ENCODE peak calls at places on chromosomes 11 and 22, in eight cellular contexts. J, R, U, Z, B, M, S and F are unnamed samples.

GRCh38 chr11:72633068-72633467 is 41.2 kb downstream of the PDE2A start:
- DNase-seq in J (no peak), R (no peak), U (no peak), Z (no peak), B (no peak), M (no peak), S (no peak), F (no peak)

GRCh38 chr11:35683728-35684339 is 21.3 kb downstream of the TRIM44 start:
- DNase-seq in J (no peak), R (no peak), U (no peak), Z (no peak), B (no peak), M (no peak), S (no peak), F (no peak)

GRCh38 chr11:6742260-6742659 is 29.5 kb downstream of the OR2AG2 start:
- DNase-seq in J (no peak), R (no peak), U (no peak), Z (no peak), B (no peak), M (no peak), S (no peak), F (no peak)

GRCh38 chr11:28606930-28607329 is 498.7 kb downstream of the METTL15 start:
- DNase-seq in J (peak), R (peak), U (no peak), Z (no peak), B (no peak), M (no peak), S (no peak), F (no peak)

GRCh38 chr11:13140873-13141655 is 131.9 kb downstream of the RASSF10 start:
- DNase-seq in J (peak), R (no peak), U (no peak), Z (no peak), B (no peak), M (no peak), S (no peak), F (peak)

GRCh38 chr11:72643547-72643946 is 30.7 kb downstream of the PDE2A start:
- DNase-seq in J (peak), R (no peak), U (no peak), Z (peak), B (no peak), M (peak), S (no peak), F (peak)

GRCh38 chr11:34276465-34276864 is 81.3 kb downstream of the ABTB2 start:
- DNase-seq in J (no peak), R (no peak), U (no peak), Z (no peak), B (no peak), M (no peak), S (no peak), F (no peak)

GRCh38 chr11:132822294-132822693 is 710.0 kb downstream of the OPCML start:
- DNase-seq in J (no peak), R (no peak), U (no peak), Z (no peak), B (no peak), M (no peak), S (no peak), F (no peak)

GRCh38 chr11:45655347-45655756 is 10.1 kb downstream of the CHST1 start:
- DNase-seq in J (peak), R (peak), U (peak), Z (peak), B (peak), M (peak), S (peak), F (no peak)

GRCh38 chr11:121038642-121039409 is 14.9 kb downstream of the TBCEL start:
- DNase-seq in J (no peak), R (no peak), U (no peak), Z (no peak), B (no peak), M (no peak), S (no peak), F (no peak)

GRCh38 chr11:70381350-70381749 is 17.0 kb upstream of the CTTN start:
- DNase-seq in J (no peak), R (no peak), U (no peak), Z (no peak), B (no peak), M (no peak), S (no peak), F (no peak)

GRCh38 chr11:31875861-31876625 is 64.9 kb upstream of the PAX6 start:
- DNase-seq in J (peak), R (no peak), U (peak), Z (no peak), B (no peak), M (no peak), S (no peak), F (no peak)

GRCh38 chr11:39724404-39724803 is 1735.0 kb downstream of the LRRC4C start:
- DNase-seq in J (no peak), R (peak), U (no peak), Z (no peak), B (no peak), M (no peak), S (peak), F (no peak)

GRCh38 chr22:23501708-23502107 is 78.4 kb downstream of the IGLL1 start:
- DNase-seq in J (no peak), R (peak), U (no peak), Z (no peak), B (no peak), M (no peak), S (peak), F (no peak)

GRCh38 chr22:25053153-25053805 is 100.8 kb downstream of the KIAA1671 start:
- DNase-seq in J (no peak), R (no peak), U (no peak), Z (no peak), B (no peak), M (no peak), S (no peak), F (peak)

GRCh38 chr22:49360746-49361145 is 466.9 kb downstream of the BRD1 start:
- DNase-seq in J (no peak), R (no peak), U (no peak), Z (no peak), B (no peak), M (no peak), S (no peak), F (no peak)

GRCh38 chr11:64537876-64538275 is 53.1 kb upstream of the SLC22A12 start:
- DNase-seq in J (no peak), R (no peak), U (no peak), Z (no peak), B (no peak), M (no peak), S (no peak), F (no peak)

GRCh38 chr11:96215094-96215782 is 127.8 kb downstream of the MAML2 start:
- DNase-seq in J (peak), R (no peak), U (no peak), Z (no peak), B (no peak), M (peak), S (no peak), F (no peak)

GRCh38 chr11:126334665-126335462 is 20.6 kb upstream of the ST3GAL4 start:
- DNase-seq in J (peak), R (no peak), U (no peak), Z (no peak), B (no peak), M (no peak), S (no peak), F (no peak)

GRCh38 chr11:122601131-122602125 is 54.1 kb upstream of the UBASH3B start:
- DNase-seq in J (peak), R (no peak), U (peak), Z (no peak), B (peak), M (peak), S (no peak), F (no peak)

GRCh38 chr22:19233189-19233661 is 54.7 kb upstream of the SLC25A1 start:
- DNase-seq in J (no peak), R (no peak), U (no peak), Z (no peak), B (no peak), M (no peak), S (no peak), F (no peak)

GRCh38 chr22:37021710-37022482 is 2.4 kb downstream of the MPST start:
- DNase-seq in J (peak), R (peak), U (peak), Z (peak), B (no peak), M (peak), S (peak), F (no peak)

GRCh38 chr22:31093090-31093850 is 12.2 kb downstream of the SMTN start:
- DNase-seq in J (no peak), R (peak), U (peak), Z (no peak), B (no peak), M (no peak), S (peak), F (no peak)

GRCh38 chr22:22881116-22882032 is 6.2 kb upstream of the IGLL5 start:
- DNase-seq in J (no peak), R (no peak), U (no peak), Z (no peak), B (no peak), M (no peak), S (peak), F (no peak)

GRCh38 chr11:69257134-69257533 is 36.8 kb upstream of the MYEOV start:
- DNase-seq in J (no peak), R (no peak), U (no peak), Z (no peak), B (no peak), M (no peak), S (no peak), F (no peak)

GRCh38 chr11:77027275-77027674 is 6.9 kb upstream of the B3GNT6 start:
- DNase-seq in J (peak), R (no peak), U (no peak), Z (no peak), B (peak), M (peak), S (no peak), F (no peak)

GRCh38 chr11:71251761-71252433 is 480 bp downstream of the SHANK2 start:
- DNase-seq in J (no peak), R (peak), U (peak), Z (no peak), B (no peak), M (peak), S (peak), F (no peak)

GRCh38 chr11:135017296-135017695 is 605.3 kb upstream of the B3GAT1 start:
- DNase-seq in J (no peak), R (no peak), U (no peak), Z (no peak), B (no peak), M (no peak), S (no peak), F (no peak)

GRCh38 chr11:134858783-134859480 is 446.9 kb upstream of the B3GAT1 start:
- DNase-seq in J (no peak), R (no peak), U (no peak), Z (no peak), B (no peak), M (no peak), S (no peak), F (no peak)

GRCh38 chr11:114438303-114438702 is 964 bp upstream of the REXO2 start:
- DNase-seq in J (peak), R (peak), U (no peak), Z (no peak), B (no peak), M (no peak), S (no peak), F (no peak)

GRCh38 chr11:14500181-14500651 is 605 bp upstream of the COPB1 start:
- DNase-seq in J (peak), R (peak), U (peak), Z (no peak), B (no peak), M (peak), S (peak), F (no peak)

GRCh38 chr22:25448435-25449051 is 115.9 kb upstream of the GRK3 start:
- DNase-seq in J (peak), R (peak), U (peak), Z (no peak), B (no peak), M (no peak), S (peak), F (no peak)

GRCh38 chr11:17805873-17806272 is 71.3 kb downstream of the KCNC1 start:
- DNase-seq in J (no peak), R (no peak), U (no peak), Z (no peak), B (no peak), M (no peak), S (no peak), F (no peak)

GRCh38 chr11:82899191-82899820 is 924 bp downstream of the PRCP start:
- DNase-seq in J (no peak), R (no peak), U (no peak), Z (no peak), B (no peak), M (no peak), S (no peak), F (no peak)

GRCh38 chr11:1872267-1872985 is 19.3 kb downstream of the PRR33 start:
- DNase-seq in J (no peak), R (no peak), U (no peak), Z (no peak), B (no peak), M (no peak), S (no peak), F (no peak)

GRCh38 chr11:1870721-1871466 is 18.0 kb downstream of the LSP1 start:
- DNase-seq in J (no peak), R (no peak), U (no peak), Z (no peak), B (no peak), M (no peak), S (no peak), F (no peak)

GRCh38 chr11:1870326-1870696 is 17.4 kb downstream of the LSP1 start:
- DNase-seq in J (no peak), R (no peak), U (no peak), Z (no peak), B (no peak), M (no peak), S (no peak), F (no peak)

GRCh38 chr11:1873048-1873812 is 18.5 kb downstream of the PRR33 start:
- DNase-seq in J (peak), R (no peak), U (no peak), Z (no peak), B (peak), M (peak), S (peak), F (peak)

GRCh38 chr11:1871531-1871930 is 18.6 kb downstream of the LSP1 start:
- DNase-seq in J (no peak), R (no peak), U (no peak), Z (no peak), B (no peak), M (no peak), S (no peak), F (no peak)
- H3K4me3 ChIP-seq in J (no peak), R (no peak), U (no peak), Z (no peak), B (no peak), M (no peak), S (no peak), F (no peak)

GRCh38 chr11:128407962-128408361 is 179.4 kb downstream of the ETS1 start:
- DNase-seq in J (peak), R (no peak), U (no peak), Z (no peak), B (no peak), M (no peak), S (no peak), F (no peak)
- H3K4me3 ChIP-seq in J (no peak), R (no peak), U (no peak), Z (no peak), B (no peak), M (no peak), S (no peak), F (no peak)

DNA sequence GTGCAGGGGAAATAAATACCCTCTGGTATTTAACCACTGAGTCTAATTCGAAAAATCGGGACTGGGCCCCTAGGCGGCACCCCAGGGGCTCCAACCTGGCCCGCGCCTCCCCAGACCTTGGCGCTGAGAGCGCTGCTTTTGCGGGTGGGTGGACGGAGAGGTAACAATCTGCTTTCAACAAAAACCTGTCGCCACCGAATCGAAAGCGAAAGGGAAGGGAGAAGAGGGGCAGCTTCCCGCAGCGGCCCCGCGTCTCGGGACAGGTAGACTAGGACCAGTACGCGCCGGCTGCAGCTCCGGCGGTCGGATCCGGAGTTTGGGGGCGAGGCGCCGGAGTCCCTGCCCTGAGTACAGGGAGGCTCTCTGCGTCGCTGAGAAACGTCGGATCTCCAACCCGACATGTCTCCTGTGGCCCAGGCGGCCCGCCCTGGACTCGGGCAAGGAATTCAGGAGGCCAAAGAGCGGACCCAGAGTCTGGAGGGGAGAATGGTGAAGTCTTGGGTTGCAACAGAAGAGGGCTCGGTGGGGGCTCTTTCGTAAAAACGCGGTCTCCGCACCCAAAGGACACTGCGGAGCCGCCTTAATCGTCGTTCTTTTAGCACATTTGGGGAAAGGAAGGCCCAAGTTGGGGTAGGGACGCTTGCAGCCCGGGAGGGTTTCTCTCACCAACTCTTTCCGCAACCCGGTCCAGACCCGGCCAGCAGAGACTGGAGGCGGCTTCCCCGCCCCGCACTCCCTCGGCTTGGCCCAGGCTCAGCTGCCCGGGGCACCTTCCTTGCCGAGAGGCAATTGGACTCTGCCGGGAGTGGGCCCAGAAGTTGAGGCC is 4.1 kb downstream of the ALX4 start:
- DNase-seq in J (peak), R (peak), U (no peak), Z (no peak), B (no peak), M (no peak), S (peak), F (no peak)
- H3K4me3 ChIP-seq in J (peak), R (peak), U (no peak), Z (no peak), B (peak), M (peak), S (peak), F (peak)

DNA sequence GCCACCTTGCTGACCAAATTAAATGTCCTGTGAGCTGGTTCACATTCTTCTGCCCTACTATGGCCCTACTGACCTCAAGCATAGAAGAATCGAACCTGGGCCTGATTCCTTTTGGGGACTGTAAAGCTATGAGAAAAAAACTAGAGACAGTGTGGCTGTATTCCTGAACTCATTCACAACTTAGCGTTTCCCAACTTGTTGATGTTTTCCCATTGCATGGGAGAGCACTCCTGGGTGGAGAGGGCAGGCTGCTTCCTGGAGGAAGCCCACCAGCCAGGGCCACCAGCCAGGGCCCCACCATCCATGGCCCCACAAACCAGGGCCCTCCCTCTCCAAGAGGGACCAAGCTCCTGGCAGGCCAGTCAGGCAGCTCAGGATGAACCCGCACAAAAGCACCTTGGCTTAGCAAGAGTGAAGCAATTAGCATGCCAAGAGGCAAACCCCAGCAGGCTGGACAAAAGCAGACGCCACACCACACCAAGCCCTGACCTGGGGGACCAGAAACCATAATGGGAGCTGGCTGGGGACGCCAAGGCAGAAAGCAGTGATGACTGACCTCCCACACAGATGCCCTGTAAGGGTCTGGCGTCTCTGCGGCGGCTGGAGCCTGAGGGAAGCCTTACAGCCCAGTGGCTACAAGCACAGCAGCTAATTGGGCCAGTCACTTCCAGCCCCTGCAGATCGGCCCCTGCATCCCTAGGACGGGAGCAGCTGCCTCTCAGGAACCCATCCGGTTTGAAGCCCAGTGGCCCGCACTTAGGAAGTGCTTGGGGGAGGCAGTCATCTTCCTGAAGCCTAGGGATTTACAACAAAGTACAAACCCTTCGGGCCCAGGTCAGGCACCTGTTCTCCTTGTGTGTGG is 2.1 kb downstream of the CERK start:
- DNase-seq in J (peak), R (peak), U (no peak), Z (no peak), B (no peak), M (no peak), S (peak), F (no peak)
- H3K4me3 ChIP-seq in J (no peak), R (no peak), U (peak), Z (no peak), B (no peak), M (no peak), S (peak), F (no peak)

GRCh38 chr11:12007230-12007593 is 1.2 kb downstream of the DKK3 start:
- DNase-seq in J (no peak), R (peak), U (no peak), Z (no peak), B (no peak), M (no peak), S (no peak), F (no peak)
- H3K4me3 ChIP-seq in J (peak), R (no peak), U (no peak), Z (no peak), B (peak), M (no peak), S (peak), F (no peak)

DNA sequence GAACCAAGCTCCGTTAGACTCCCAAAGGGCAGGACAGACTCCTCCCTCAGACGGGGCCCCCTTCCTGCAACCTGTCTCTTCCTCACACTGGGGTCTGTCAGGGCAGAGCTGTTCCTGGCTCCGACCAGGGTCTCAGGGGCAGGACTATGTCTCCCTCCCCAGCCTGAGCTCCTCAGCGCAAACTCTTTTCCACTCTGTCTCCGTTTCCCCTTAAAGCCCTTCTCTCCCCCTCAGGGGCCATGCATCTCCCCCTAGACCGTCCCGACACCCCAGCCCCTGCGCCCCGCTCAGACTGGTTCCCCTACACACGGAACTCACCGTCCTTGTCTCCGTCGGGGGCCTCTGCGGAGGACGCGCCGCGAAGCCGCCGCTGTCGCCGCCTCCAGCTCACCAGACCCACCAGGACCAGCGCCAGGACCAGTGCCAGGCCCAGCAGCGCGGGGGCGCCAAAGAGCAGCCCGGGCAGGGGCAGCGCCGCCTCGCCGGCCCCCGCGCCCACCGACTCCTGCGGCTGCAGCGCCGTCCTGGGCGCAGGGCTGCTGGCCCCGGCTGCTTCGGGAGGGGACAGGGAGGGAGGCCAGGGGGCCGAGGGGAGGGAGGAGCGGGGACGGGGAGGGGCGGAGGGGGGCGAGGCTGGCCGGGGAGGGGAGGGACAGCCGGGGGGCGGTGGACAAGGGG is 684 bp downstream of the TNFRSF13C start:
- DNase-seq in J (peak), R (peak), U (peak), Z (no peak), B (no peak), M (peak), S (peak), F (no peak)
- H3K4me3 ChIP-seq in J (no peak), R (peak), U (peak), Z (no peak), B (peak), M (peak), S (no peak), F (peak)